ENCODE peak calls at places on chromosome 17, in five cellular contexts. O is GM12878, V is K562, E is HepG2, U is upper lobe of left lung. P is an unnamed sample.

GRCh38 chr17:2701161-2701995 is 10.2 kb downstream of the CLUH start:
- ATAC-seq in O (no peak), V (no peak), E (no peak), U (no peak), P (no peak)

GRCh38 chr17:77366558-77367245 is 225.9 kb downstream of the SEC14L1 start:
- ATAC-seq in O (peak), V (no peak), E (no peak), U (no peak), P (no peak)

GRCh38 chr17:12731839-12732238 is 57.5 kb upstream of the ARHGAP44 start:
- ATAC-seq in O (no peak), V (no peak), E (no peak), U (no peak), P (no peak)

GRCh38 chr17:52827526-52827925 is 669.0 kb upstream of the CA10 start:
- ATAC-seq in O (no peak), V (no peak), E (peak), U (peak), P (no peak)

GRCh38 chr17:74803388-74803930 is 27.3 kb upstream of the NAT9 start:
- ATAC-seq in O (no peak), V (no peak), E (no peak), U (no peak), P (no peak)

GRCh38 chr17:75009139-75009724 is 3.2 kb upstream of the MRPL58 start:
- ATAC-seq in O (no peak), V (no peak), E (no peak), U (no peak), P (no peak)

GRCh38 chr17:82194765-82195164 is 17.9 kb downstream of the CCDC57 start:
- ATAC-seq in O (no peak), V (no peak), E (no peak), U (no peak), P (no peak)

GRCh38 chr17:2309338-2310143 is 5.8 kb downstream of the SRR start:
- ATAC-seq in O (no peak), V (peak), E (no peak), U (no peak), P (no peak)

GRCh38 chr17:76998839-76999238 is 130.6 kb downstream of the MGAT5B start:
- ATAC-seq in O (no peak), V (no peak), E (peak), U (no peak), P (no peak)

GRCh38 chr17:56810286-56810781 is 23.4 kb downstream of the C17orf67 start:
- ATAC-seq in O (no peak), V (no peak), E (no peak), U (no peak), P (no peak)

GRCh38 chr17:17161759-17162158 is 44.4 kb downstream of the PLD6 start:
- ATAC-seq in O (no peak), V (no peak), E (no peak), U (no peak), P (no peak)

GRCh38 chr17:79201536-79202227 is 127.1 kb downstream of the ENGASE start:
- ATAC-seq in O (no peak), V (no peak), E (no peak), U (no peak), P (no peak)

GRCh38 chr17:2011421-2012371 is 13.4 kb downstream of the RTN4RL1 start:
- ATAC-seq in O (no peak), V (no peak), E (no peak), U (peak), P (peak)

GRCh38 chr17:65776890-65777289 is 215.4 kb upstream of the AXIN2 start:
- ATAC-seq in O (no peak), V (no peak), E (no peak), U (no peak), P (no peak)

GRCh38 chr17:80992077-80992947 is 671 bp downstream of the CHMP6 start:
- ATAC-seq in O (peak), V (peak), E (no peak), U (peak), P (peak)

GRCh38 chr17:9256361-9256943 is 235.1 kb downstream of the NTN1 start:
- ATAC-seq in O (no peak), V (no peak), E (no peak), U (no peak), P (no peak)

GRCh38 chr17:13601776-13602551 is at the start of gene HS3ST3A1:
- ATAC-seq in O (no peak), V (peak), E (peak), U (peak), P (peak)

GRCh38 chr17:44402564-44403172 is 13.2 kb upstream of the ITGA2B start:
- ATAC-seq in O (peak), V (no peak), E (no peak), U (no peak), P (no peak)

GRCh38 chr17:66903781-66904180 is 60.7 kb upstream of the CACNG4 start:
- ATAC-seq in O (no peak), V (no peak), E (no peak), U (no peak), P (no peak)

GRCh38 chr17:61097786-61098185 is 301.9 kb upstream of the TBX2 start:
- ATAC-seq in O (no peak), V (no peak), E (no peak), U (no peak), P (no peak)

GRCh38 chr17:14107889-14108288 is 38.6 kb downstream of the COX10 start:
- ATAC-seq in O (no peak), V (no peak), E (no peak), U (no peak), P (no peak)

GRCh38 chr17:73938706-73939105 is 264.8 kb upstream of the RPL38 start:
- ATAC-seq in O (no peak), V (no peak), E (no peak), U (no peak), P (no peak)

GRCh38 chr17:79053251-79053925 is 21.2 kb upstream of the ENGASE start:
- ATAC-seq in O (no peak), V (no peak), E (no peak), U (peak), P (no peak)

GRCh38 chr17:75738218-75738802 is 17.1 kb downstream of the ITGB4 start:
- ATAC-seq in O (peak), V (peak), E (peak), U (peak), P (peak)

GRCh38 chr17:44354582-44355309 is 8.9 kb downstream of the FAM171A2 start:
- ATAC-seq in O (peak), V (no peak), E (peak), U (peak), P (no peak)

GRCh38 chr17:53219821-53220220 is 602.9 kb upstream of the KIF2B start:
- ATAC-seq in O (no peak), V (no peak), E (no peak), U (no peak), P (no peak)

GRCh38 chr17:2980211-2980903 is 83.0 kb downstream of the OR1D5 start:
- ATAC-seq in O (no peak), V (no peak), E (no peak), U (no peak), P (no peak)

GRCh38 chr17:30153463-30153862 is 36.8 kb downstream of the NSRP1 start:
- ATAC-seq in O (no peak), V (no peak), E (no peak), U (no peak), P (no peak)

DNA sequence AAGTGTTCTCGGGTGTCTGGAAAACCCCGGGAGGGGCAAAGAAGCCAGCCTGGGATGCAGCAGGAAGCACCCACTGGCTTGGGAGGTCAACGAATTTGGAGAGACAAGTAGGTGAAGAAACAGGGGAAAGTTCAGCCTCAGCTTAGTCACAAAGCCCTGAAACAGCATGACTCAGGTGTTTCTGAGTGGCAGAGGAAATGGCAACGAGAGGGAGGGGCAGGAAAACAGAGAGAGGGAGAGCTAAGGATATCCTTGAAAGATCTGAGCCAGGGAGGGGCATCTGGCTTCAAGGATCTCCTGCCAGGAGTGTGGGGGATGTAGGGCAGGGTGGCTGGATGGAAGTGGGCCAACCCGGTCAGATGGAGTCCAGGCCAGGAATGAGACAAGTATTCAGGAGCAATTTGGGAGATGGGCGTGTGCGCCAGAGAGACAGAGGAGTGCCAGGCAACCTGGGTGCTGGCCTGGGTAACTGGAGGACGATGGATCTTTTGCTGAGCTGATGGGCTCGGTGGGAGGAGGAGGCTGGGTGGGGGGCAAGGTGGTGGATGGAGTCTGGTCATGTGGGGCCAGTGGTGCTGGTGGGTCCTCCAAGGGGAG is 27.2 kb downstream of the ABCC3 start:
- ATAC-seq in O (peak), V (peak), E (peak), U (peak), P (peak)
- H3K4me3 ChIP-seq in O (no peak), V (no peak), E (no peak), U (no peak), P (no peak)

GRCh38 chr17:34961093-34961911 is at the start of the genes CCT6B and ZNF830:
- ATAC-seq in O (peak), V (peak), E (peak), U (peak), P (peak)
- TF ChIP-seq EP300 in O (no peak), V (peak), E (no peak), U (no peak), P (no peak)

DNA sequence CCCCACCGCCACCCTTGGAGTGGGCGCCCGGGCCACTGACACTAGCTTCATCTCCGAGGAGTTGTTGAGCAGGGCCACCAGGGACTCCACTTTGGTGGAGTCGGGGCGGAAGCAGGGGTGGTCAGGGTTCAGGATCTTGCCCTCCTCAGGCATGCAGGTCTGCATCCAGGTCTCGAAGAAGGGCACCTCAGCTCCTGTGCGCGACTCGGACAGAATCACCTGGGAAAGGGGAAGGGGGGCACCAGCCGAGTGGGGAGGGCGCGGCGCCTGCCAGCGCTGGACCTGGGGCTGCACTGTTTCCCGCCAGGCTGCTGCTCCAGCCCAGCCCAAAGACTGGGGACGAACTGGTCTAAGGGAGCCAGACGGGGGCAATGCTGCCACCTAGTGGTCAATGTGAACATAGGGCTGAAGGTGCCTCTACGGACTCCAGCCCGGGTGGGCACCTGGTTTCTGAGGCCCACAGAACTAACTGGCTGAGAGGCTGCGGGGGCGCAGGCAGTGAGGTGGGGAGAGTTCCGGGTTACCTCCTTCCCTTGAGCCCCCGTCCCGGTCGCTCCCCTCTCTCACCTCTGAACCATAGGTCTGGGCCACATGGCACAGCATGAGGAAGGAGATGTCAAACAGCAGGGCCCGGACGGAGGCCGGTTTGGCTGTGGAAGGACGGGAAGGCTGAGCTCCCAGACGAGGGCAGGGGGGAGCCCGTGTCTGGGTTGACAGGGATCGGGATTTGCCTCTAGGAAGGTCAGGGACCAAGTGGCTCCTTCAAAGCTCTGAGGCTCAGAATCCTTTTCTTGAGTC is 11.8 kb downstream of the CSF3 start:
- ATAC-seq in O (peak), V (peak), E (peak), U (peak), P (peak)
- TF ChIP-seq POLR2AphosphoS5 in O (no peak), V (no peak), E (no peak), U (no peak), P (no peak)

DNA sequence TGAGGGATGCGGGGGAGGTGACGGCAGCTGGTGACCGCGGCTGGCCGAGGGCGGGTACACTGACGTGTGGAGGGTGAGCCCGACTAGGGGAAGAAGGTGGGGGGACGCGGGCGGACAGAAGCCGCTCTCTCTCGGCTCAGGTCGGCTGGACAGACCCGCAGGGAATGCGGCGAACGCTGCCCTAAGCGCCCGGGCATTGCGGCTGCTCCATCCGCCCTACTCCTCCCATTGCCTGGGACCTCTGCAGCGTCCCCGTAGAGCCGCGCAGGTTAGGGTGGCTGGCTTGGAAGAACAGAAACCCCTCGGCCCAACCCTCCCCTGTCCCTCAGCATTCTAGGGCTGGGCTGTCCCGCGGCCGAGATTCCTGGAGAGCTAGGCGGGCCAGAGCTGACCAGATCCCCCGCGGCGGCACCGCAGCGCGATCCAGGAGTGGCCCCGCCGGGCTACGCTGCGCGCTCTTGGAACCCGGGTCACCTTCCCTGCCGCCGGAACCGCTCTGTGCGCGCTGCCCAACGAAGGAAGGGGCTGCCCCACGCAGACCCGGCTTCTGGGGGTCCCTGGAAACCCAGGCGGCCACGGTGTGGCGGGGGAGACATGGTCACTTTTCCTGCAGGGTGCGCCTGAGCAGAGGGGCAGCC is 3.0 kb downstream of the DLX4 start:
- ATAC-seq in O (no peak), V (no peak), E (peak), U (no peak), P (no peak)
- H3K4me3 ChIP-seq in O (no peak), V (no peak), E (peak), U (no peak), P (peak)

DNA sequence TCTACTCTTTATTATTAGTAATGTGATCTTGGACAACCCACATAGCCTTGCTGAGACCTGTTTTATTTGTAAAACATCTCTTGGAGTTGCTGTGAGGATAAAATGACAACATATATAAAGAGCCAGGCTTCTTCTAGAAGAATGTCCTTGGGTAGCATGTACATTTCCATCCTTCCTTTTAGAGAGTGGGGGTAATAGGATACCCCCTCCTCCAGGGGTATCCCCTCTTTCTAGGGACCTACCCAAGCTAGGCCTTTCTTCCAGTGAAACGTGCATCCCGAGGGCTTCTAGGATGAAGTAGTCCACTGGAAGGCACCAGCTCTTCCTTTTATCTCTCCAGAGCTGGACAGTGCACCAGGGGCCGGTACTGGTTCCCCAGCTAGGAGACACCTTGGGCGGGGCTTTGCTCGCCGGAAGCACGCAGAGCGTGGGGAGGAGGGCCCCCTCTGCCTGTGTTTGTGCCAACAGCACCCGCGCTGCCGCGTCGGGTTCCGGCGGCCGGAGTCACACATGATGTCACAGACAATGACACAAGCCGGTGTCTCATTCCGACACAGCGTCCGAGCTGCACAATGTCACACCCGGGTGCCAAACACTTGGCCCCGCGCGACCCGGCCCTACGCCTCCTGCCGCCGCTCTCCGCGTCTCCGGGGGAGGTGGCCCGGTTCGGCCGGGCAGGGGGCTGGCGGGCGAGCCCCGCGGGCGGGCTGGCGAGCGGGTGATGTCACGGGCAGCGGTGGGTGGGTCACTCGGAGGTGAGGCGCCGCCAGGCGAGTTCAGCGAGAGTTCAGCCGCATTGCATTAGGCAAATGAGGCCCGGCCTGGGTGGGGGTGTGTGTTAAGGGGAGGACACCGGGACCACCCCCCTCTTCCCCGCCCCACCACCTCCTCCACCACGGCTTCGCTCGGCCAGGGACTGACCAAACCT is 23.4 kb downstream of the GJD3 start:
- ATAC-seq in O (peak), V (peak), E (peak), U (peak), P (peak)
- TF ChIP-seq EP300 in O (no peak), V (peak), E (no peak), U (peak), P (no peak)

GRCh38 chr17:59888145-59888750 is 4.5 kb downstream of the TUBD1 start:
- ATAC-seq in O (no peak), V (no peak), E (no peak), U (no peak), P (no peak)

GRCh38 chr17:59893617-59894100 is 738 bp downstream of the RPS6KB1 start:
- ATAC-seq in O (peak), V (peak), E (peak), U (peak), P (no peak)

GRCh38 chr17:59890720-59891119 is 2.0 kb downstream of the TUBD1 start:
- ATAC-seq in O (no peak), V (no peak), E (no peak), U (no peak), P (no peak)

GRCh38 chr17:59892849-59893616 is at the start of the genes RPS6KB1 and TUBD1:
- ATAC-seq in O (peak), V (peak), E (peak), U (peak), P (peak)

GRCh38 chr17:59892251-59892848 is 393 bp downstream of the TUBD1 start:
- ATAC-seq in O (peak), V (peak), E (peak), U (peak), P (peak)
- TF ChIP-seq POLR2AphosphoS5 in O (no peak), V (no peak), E (no peak), U (no peak), P (no peak)